ENCODE peak calls at places on chromosome 10, in ten cellular contexts. P, O, Y, Z, S, A, B, T, C and J are unnamed samples.

GRCh38 chr10:112535432-112536038 is 88.5 kb downstream of the VTI1A start:
- DNase-seq in Y (no peak), A (no peak), Z (no peak), P (no peak), T (no peak), O (no peak), C (no peak), B (no peak), S (peak), J (no peak)

GRCh38 chr10:112122827-112123226 is 60.7 kb downstream of the GPAM start:
- DNase-seq in P (no peak), Y (no peak), S (no peak), A (no peak), T (no peak), Z (no peak), O (no peak), B (peak), C (no peak), J (no peak)

GRCh38 chr10:110803830-110804338 is 67.8 kb upstream of the PDCD4 start:
- DNase-seq in Y (peak), P (peak), O (peak), C (peak), T (no peak), B (peak), Z (peak), A (peak), S (peak), J (no peak)

GRCh38 chr10:28545967-28546644 is 13.2 kb downstream of the WAC start:
- DNase-seq in Z (no peak), S (no peak), Y (no peak), P (no peak), B (no peak), A (no peak), O (no peak), T (no peak), C (no peak), J (no peak)

GRCh38 chr10:132149261-132149660 is 37.5 kb upstream of the DPYSL4 start:
- DNase-seq in A (no peak), C (peak), O (no peak), P (no peak), B (no peak), T (no peak), Z (no peak), S (no peak), Y (no peak), J (no peak)

GRCh38 chr10:101219946-101220451 is 9.3 kb downstream of the LBX1 start:
- DNase-seq in Z (no peak), A (no peak), O (no peak), S (no peak), Y (no peak), P (no peak), T (no peak), B (no peak), C (no peak), J (no peak)

GRCh38 chr10:42962902-42963231 is 114.0 kb upstream of the RET start:
- DNase-seq in S (no peak), P (no peak), B (no peak), Z (no peak), T (no peak), O (no peak), C (no peak), A (peak), Y (no peak), J (no peak)

GRCh38 chr10:124075116-124075955 is 18.1 kb downstream of the CHST15 start:
- DNase-seq in S (peak), B (no peak), P (no peak), A (no peak), Z (no peak), O (no peak), C (no peak), T (no peak), Y (no peak), J (no peak)

GRCh38 chr10:118057351-118057750 is 10.6 kb upstream of the RAB11FIP2 start:
- DNase-seq in Y (no peak), B (peak), T (no peak), O (no peak), C (no peak), S (no peak), P (no peak), Z (no peak), A (no peak), J (no peak)

GRCh38 chr10:93138113-93138870 is 64.6 kb downstream of the CYP26A1 start:
- DNase-seq in C (no peak), P (no peak), Y (no peak), O (no peak), A (no peak), Z (no peak), S (no peak), T (no peak), B (no peak), J (peak)

GRCh38 chr10:69413221-69413865 is 3.4 kb downstream of the TACR2 start:
- DNase-seq in B (peak), P (peak), C (peak), T (no peak), S (peak), Z (peak), A (peak), O (no peak), Y (no peak), J (no peak)

GRCh38 chr10:34286136-34286739 is 528.9 kb downstream of the PARD3 start:
- DNase-seq in C (no peak), B (peak), Y (no peak), A (no peak), P (no peak), S (no peak), O (no peak), Z (no peak), T (no peak), J (no peak)

GRCh38 chr10:52563361-52563760 is 209.2 kb downstream of the MBL2 start:
- DNase-seq in P (no peak), T (no peak), Y (no peak), A (no peak), B (no peak), S (peak), C (no peak), Z (no peak), O (no peak), J (no peak)

GRCh38 chr10:119650692-119651513 is at the start of gene BAG3:
- DNase-seq in P (peak), Y (peak), S (peak), O (peak), A (peak), Z (peak), C (peak), B (peak), T (peak), J (peak)

GRCh38 chr10:84138478-84139125 is 707 bp upstream of the GHITM start:
- DNase-seq in C (no peak), T (no peak), S (peak), Y (no peak), B (no peak), P (peak), A (no peak), O (peak), Z (no peak), J (no peak)

DNA sequence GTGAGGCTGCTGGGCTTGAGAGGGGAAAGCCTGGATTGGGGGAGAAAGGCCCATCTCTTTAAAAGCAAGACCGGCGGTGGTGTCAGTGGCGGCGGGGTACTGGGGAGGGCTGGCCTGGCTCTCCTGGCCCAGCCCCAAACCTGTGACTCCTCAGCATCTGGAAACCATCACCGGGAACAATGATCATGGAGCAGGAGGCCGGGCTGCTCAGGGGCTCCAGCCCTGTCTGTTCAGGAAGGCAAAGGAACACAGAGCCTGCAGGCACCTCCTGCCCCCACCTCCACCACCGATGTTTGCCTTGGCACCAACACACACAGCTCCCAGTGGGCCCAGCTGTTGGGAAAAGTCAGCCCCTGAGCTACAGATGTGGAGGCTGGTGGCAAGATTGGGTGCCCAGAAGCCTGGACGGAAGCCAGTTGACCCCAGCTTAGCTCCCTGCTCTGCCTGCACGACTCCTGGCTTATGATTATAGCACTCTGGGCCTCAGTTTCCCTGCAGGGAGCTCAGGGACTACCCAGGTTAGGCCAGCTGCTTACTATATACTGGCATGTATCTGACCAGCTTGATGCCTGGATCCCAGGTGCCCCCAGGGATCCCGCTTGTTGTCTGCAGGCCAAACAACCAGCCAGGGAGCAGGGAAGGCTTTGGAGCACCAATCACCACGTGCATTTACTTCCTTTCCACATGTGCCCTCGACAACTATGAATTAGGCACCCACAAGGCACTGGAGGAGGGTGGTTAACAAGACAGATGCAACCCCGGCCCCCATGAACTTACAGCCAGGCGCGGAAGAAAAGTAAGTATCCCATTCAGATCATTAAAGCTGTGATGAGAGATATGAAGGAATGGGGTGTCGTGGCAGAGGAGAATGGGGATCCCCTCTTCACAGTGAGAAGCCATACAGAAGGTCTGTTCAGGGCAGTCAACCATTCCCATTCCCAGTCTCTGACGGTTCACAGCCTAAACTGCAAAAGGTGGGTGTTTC is 37.3 kb downstream of the ZCCHC24 start:
- DNase-seq in P (peak), A (peak), Z (no peak), C (peak), O (peak), B (peak), T (peak), Y (no peak), S (peak), J (no peak)
- H3K27ac ChIP-seq in P (no peak), A (peak), Z (no peak), C (no peak), O (peak), B (no peak), T (peak), Y (peak), S (no peak), J (no peak)

GRCh38 chr10:12483996-12484944 is 134.9 kb downstream of the CAMK1D start:
- DNase-seq in Z (peak), C (no peak), B (no peak), A (no peak), T (no peak), O (peak), Y (no peak), S (no peak), P (peak), J (no peak)
- H3K27ac ChIP-seq in Z (peak), C (peak), B (no peak), A (no peak), T (no peak), O (peak), Y (peak), S (no peak), P (peak), J (no peak)

GRCh38 chr10:10871312-10871711 is 146.4 kb upstream of the CELF2 start:
- DNase-seq in P (no peak), A (no peak), Z (no peak), Y (no peak), T (no peak), B (no peak), C (no peak), O (no peak), S (no peak), J (no peak)
- H3K27ac ChIP-seq in P (no peak), A (peak), Z (no peak), Y (no peak), T (no peak), B (peak), C (no peak), O (no peak), S (peak), J (no peak)

GRCh38 chr10:51214207-51214896 is 140.1 kb downstream of the PRKG1 start:
- DNase-seq in A (no peak), P (no peak), B (no peak), Y (no peak), Z (no peak), T (no peak), O (no peak), S (peak), C (no peak), J (no peak)

GRCh38 chr10:51215956-51216834 is 141.9 kb downstream of the PRKG1 start:
- DNase-seq in A (no peak), T (no peak), Z (no peak), O (no peak), P (no peak), B (no peak), Y (no peak), S (peak), C (no peak), J (no peak)

GRCh38 chr10:51214897-51215227 is 140.6 kb downstream of the PRKG1 start:
- DNase-seq in O (no peak), S (no peak), B (no peak), T (no peak), P (no peak), Y (no peak), C (no peak), A (no peak), Z (no peak), J (no peak)
- H3K27ac ChIP-seq in O (no peak), S (no peak), B (no peak), T (no peak), P (no peak), Y (no peak), C (no peak), A (no peak), Z (no peak), J (no peak)

GRCh38 chr10:70496341-70497119 is 18.0 kb downstream of the PALD1 start:
- DNase-seq in A (no peak), O (no peak), Z (no peak), P (no peak), C (no peak), T (no peak), B (no peak), S (no peak), Y (no peak), J (no peak)

GRCh38 chr10:70493660-70494234 is 15.2 kb downstream of the PALD1 start:
- DNase-seq in P (peak), Z (peak), B (peak), C (no peak), T (no peak), S (no peak), Y (no peak), O (no peak), A (no peak), J (no peak)

GRCh38 chr10:70495691-70496261 is 17.2 kb downstream of the PALD1 start:
- DNase-seq in A (no peak), T (no peak), Y (no peak), B (no peak), C (no peak), P (no peak), O (no peak), Z (no peak), S (no peak), J (no peak)

GRCh38 chr10:70494536-70494935 is 16.0 kb downstream of the PALD1 start:
- DNase-seq in Y (no peak), C (no peak), A (no peak), S (no peak), B (no peak), P (no peak), T (no peak), Z (no peak), O (no peak), J (no peak)

DNA sequence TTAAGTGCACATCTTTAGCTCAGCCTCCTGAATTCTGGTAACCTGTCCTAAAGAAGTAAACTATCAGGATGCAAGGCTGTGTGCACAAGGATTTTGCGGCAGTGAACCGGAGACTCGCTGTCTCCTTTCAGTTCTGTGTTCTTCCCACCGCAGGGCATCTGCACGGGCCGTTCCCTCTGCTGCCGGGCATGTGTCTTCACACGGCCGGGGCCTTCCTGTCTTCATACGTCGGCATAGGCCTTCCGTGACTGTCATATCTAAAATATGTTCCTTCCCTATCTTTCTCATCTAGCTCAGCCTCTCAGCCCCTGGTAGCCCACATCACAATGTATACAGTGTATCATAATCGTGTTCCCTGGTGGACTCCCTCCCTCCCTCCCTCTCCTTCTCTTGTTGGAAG is 16.4 kb downstream of the PALD1 start:
- DNase-seq in T (no peak), C (no peak), S (no peak), O (no peak), A (no peak), Y (no peak), P (peak), Z (no peak), B (no peak), J (no peak)
- H3K27ac ChIP-seq in T (no peak), C (no peak), S (no peak), O (peak), A (peak), Y (peak), P (peak), Z (no peak), B (no peak), J (no peak)

DNA sequence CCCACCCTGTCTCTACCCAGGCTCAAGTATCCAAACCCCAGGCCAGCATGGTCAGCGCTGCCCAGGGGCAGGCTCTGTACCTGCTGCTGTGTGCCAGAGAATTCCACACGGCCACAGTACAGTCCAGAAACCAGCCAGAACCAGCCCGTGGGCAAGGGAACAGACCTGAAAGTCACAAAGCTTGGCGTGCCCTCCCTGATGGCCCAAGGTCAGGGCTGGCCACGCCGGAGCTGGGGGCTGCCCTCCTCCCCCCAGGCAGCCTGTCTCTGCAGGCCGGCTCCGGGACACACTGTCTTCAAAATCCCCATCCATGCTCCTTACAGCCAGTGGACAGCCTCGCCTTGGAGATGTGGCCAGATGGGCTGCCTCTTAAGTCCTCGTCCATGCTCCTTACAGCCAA is 78.4 kb downstream of the CTBP2 start:
- DNase-seq in C (peak), T (no peak), Y (no peak), O (peak), P (peak), B (no peak), Z (peak), S (no peak), A (no peak), J (no peak)
- H3K27ac ChIP-seq in C (peak), T (no peak), Y (no peak), O (no peak), P (peak), B (no peak), Z (peak), S (no peak), A (peak), J (no peak)

DNA sequence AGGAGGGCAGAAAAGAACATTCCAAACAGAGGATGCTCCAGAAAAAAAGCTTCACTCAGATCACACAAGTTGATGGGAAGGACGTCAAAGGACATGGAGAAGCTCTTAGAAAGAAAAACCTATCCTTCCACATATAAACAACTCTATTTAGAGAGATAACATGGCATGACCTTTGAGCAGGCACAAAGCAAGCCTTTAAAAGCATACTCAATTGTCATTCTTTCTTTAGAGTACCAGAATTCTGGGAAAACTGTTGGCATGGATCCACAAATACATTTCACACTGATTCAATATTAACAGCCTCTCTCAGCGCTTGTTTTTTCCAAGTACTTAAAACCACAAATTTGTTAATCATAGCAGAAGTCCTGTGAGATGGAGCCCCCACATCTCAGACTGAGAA is 7.3 kb upstream of the ABLIM1 start:
- DNase-seq in O (no peak), S (no peak), B (no peak), Y (no peak), Z (no peak), T (no peak), C (no peak), A (no peak), P (no peak), J (no peak)
- H3K27ac ChIP-seq in O (no peak), S (no peak), B (no peak), Y (no peak), Z (no peak), T (no peak), C (peak), A (peak), P (no peak), J (no peak)

DNA sequence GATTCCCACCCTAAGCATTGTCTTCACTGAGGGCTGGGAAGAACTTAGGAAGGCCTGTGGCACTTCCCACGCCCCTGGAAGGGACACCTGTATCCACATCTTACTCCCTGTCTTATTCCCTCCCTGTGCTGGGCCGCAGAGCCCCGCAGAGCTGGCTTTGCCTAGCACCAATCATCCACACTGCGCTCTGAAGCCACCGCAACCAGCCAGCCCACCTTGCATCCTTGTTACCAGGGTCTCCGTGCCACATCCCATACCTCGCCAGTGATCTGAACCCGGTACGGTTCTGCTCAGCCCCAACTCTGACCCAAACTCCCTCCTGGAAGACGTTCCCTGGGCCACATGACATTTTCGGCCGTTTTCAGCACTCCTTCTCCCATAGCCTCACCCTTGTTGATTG is 101.4 kb upstream of the PITRM1 start:
- DNase-seq in P (no peak), B (no peak), A (no peak), Y (no peak), S (no peak), C (no peak), Z (no peak), T (no peak), O (no peak), J (no peak)
- H3K27ac ChIP-seq in P (no peak), B (no peak), A (no peak), Y (no peak), S (no peak), C (no peak), Z (no peak), T (no peak), O (no peak), J (no peak)

GRCh38 chr10:62817120-62817762 is 1.1 kb upstream of the EGR2 start:
- DNase-seq in B (peak), C (peak), P (peak), Y (peak), O (peak), S (no peak), A (peak), T (no peak), Z (peak), J (no peak)
- H3K27ac ChIP-seq in B (no peak), C (peak), P (peak), Y (peak), O (peak), S (no peak), A (peak), T (no peak), Z (no peak), J (peak)